ENCODE peak calls at places on chromosomes 5 and 9, in six cellular contexts. R, E, N, Q, W and K are unnamed samples.

GRCh38 chr5:103434057-103434456 is 128.5 kb downstream of the NUDT12 start:
- DNase-seq in R (no peak), E (no peak), N (no peak), Q (no peak), W (no peak), K (no peak)

GRCh38 chr9:73583590-73583989 is 431.9 kb downstream of the ANXA1 start:
- DNase-seq in R (no peak), E (no peak), N (no peak), Q (no peak), W (no peak), K (no peak)

GRCh38 chr5:16855475-16855874 is 80.6 kb downstream of the MYO10 start:
- DNase-seq in R (no peak), E (no peak), N (peak), Q (no peak), W (no peak), K (no peak)

GRCh38 chr5:137666109-137666850 is 69.6 kb downstream of the KLHL3 start:
- DNase-seq in R (peak), E (peak), N (no peak), Q (no peak), W (no peak), K (no peak)

GRCh38 chr5:116861662-116862061 is 287.0 kb upstream of the SEMA6A start:
- DNase-seq in R (no peak), E (no peak), N (no peak), Q (no peak), W (no peak), K (no peak)

GRCh38 chr5:79962580-79963222 is 28.4 kb downstream of the MTX3 start:
- DNase-seq in R (peak), E (no peak), N (peak), Q (no peak), W (peak), K (no peak)

GRCh38 chr5:150514708-150515211 is 6.8 kb downstream of the NDST1 start:
- DNase-seq in R (no peak), E (no peak), N (no peak), Q (no peak), W (peak), K (no peak)

GRCh38 chr9:37329576-37329975 is 92.9 kb upstream of the GRHPR start:
- DNase-seq in R (no peak), E (peak), N (peak), Q (no peak), W (peak), K (no peak)

GRCh38 chr5:35861718-35862117 is 5.0 kb downstream of the IL7R start:
- DNase-seq in R (no peak), E (no peak), N (peak), Q (no peak), W (no peak), K (no peak)

GRCh38 chr9:115202960-115203751 is 85.2 kb upstream of the TNC start:
- DNase-seq in R (no peak), E (no peak), N (peak), Q (no peak), W (peak), K (no peak)

GRCh38 chr9:7790022-7790818 is 9.4 kb downstream of the DMAC1 start:
- DNase-seq in R (no peak), E (no peak), N (no peak), Q (no peak), W (no peak), K (no peak)

GRCh38 chr9:19748278-19749126 is 40.3 kb downstream of the SLC24A2 start:
- DNase-seq in R (no peak), E (peak), N (no peak), Q (no peak), W (peak), K (no peak)

GRCh38 chr5:10452768-10453331 is 11.2 kb downstream of the ROPN1L start:
- DNase-seq in R (no peak), E (peak), N (peak), Q (no peak), W (peak), K (peak)

GRCh38 chr5:122170630-122171029 is 41.3 kb downstream of the ZNF474 start:
- DNase-seq in R (no peak), E (no peak), N (no peak), Q (no peak), W (peak), K (no peak)

GRCh38 chr9:129027685-129028191 is 393 bp downstream of the SH3GLB2 start:
- DNase-seq in R (no peak), E (peak), N (no peak), Q (peak), W (peak), K (no peak)

GRCh38 chr9:26310294-26310693 is 582.3 kb downstream of the CAAP1 start:
- DNase-seq in R (no peak), E (no peak), N (no peak), Q (no peak), W (peak), K (no peak)

GRCh38 chr5:113447651-113448050 is 12.9 kb upstream of the TSSK1B start:
- DNase-seq in R (no peak), E (peak), N (peak), Q (no peak), W (peak), K (no peak)